ENCODE peak calls at places on chromosomes 11 and 22, in ten cellular contexts. D, P, Y, A, M, U, F, S, X and R are unnamed samples.
A peak's percentile ranks its signal among the peaks of the same experiment; 100 is the strongest.

GRCh38 chr11:27914080-27914479 is 193.9 kb downstream of the KIF18A start:
- DNase-seq in P (no peak), D (peak; percentile 30), A (peak; percentile 56), Y (no peak), F (no peak), S (no peak), X (no peak), M (no peak), U (no peak), R (no peak)

GRCh38 chr22:48884292-48884691 is 943.4 kb downstream of the BRD1 start:
- DNase-seq in P (no peak), S (peak; percentile 34), Y (no peak), A (no peak), D (no peak), X (no peak), M (no peak), U (no peak), F (no peak), R (no peak)

GRCh38 chr11:64569300-64569970 is 21.6 kb upstream of the SLC22A12 start:
- DNase-seq in Y (no peak), M (no peak), A (no peak), F (no peak), P (no peak), D (no peak), U (no peak), S (peak; percentile 40), X (no peak), R (no peak)

GRCh38 chr11:12253843-12254281 is 123.5 kb upstream of the PARVA start:
- DNase-seq in X (no peak), P (no peak), M (no peak), F (no peak), D (no peak), A (no peak), U (no peak), S (no peak), Y (no peak), R (no peak)

GRCh38 chr11:12794556-12795230 is 120.5 kb downstream of the TEAD1 start:
- DNase-seq in M (no peak), P (no peak), X (no peak), D (no peak), S (no peak), Y (no peak), F (no peak), A (no peak), U (no peak), R (no peak)

GRCh38 chr11:120334894-120335462 is 1.2 kb upstream of the ARHGEF12 start:
- DNase-seq in M (peak; percentile 86), X (peak; percentile 83), P (no peak), F (peak; percentile 81), D (peak; percentile 86), A (peak; percentile 96), U (peak; percentile 58), S (no peak), Y (peak; percentile 91), R (peak; percentile 58)

GRCh38 chr22:39725351-39726035 is 154.9 kb downstream of the CACNA1I start:
- DNase-seq in Y (no peak), M (no peak), D (no peak), S (peak; percentile 61), A (no peak), F (no peak), U (no peak), X (no peak), P (no peak), R (no peak)

GRCh38 chr11:134485316-134485715 is 73.3 kb upstream of the B3GAT1 start:
- DNase-seq in P (no peak), X (no peak), S (peak; percentile 40), A (no peak), F (no peak), M (no peak), D (no peak), U (no peak), Y (no peak), R (no peak)

GRCh38 chr22:46042786-46043185 is 65.8 kb upstream of the WNT7B start:
- DNase-seq in X (no peak), U (no peak), Y (no peak), P (no peak), S (peak; percentile 16), F (no peak), M (no peak), A (no peak), D (no peak), R (no peak)

DNA sequence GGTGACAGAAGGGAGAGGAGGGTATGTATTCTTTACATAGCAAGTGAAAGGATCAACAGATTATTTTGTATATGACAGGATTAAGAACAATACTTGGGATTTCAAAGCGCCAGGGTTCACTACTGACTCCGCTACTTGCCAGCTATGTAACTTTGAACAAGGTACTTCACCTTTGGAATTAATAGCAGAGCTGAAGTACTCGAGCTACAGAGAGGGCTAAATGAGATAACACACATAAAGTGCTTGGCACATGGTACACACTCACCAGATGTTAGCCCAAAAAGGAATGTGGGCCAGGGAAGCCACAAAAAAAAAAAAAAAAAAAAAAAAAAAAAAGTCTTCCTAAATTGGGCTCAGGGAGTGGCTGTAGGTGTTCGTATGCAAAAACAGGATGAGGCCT is 408.4 kb downstream of the BUD13 start:
- DNase-seq in U (no peak), S (no peak), Y (no peak), F (no peak), P (no peak), A (no peak), X (no peak), D (no peak), M (no peak), R (no peak)
- H3K4me3 ChIP-seq in U (no peak overlapping the region), S (no peak overlapping the region), Y (no peak overlapping the region), F (no peak overlapping the region), P (no peak overlapping the region), A (no peak overlapping the region), X (no peak overlapping the region), D (no peak overlapping the region), M (no peak overlapping the region), R (no peak overlapping the region)

DNA sequence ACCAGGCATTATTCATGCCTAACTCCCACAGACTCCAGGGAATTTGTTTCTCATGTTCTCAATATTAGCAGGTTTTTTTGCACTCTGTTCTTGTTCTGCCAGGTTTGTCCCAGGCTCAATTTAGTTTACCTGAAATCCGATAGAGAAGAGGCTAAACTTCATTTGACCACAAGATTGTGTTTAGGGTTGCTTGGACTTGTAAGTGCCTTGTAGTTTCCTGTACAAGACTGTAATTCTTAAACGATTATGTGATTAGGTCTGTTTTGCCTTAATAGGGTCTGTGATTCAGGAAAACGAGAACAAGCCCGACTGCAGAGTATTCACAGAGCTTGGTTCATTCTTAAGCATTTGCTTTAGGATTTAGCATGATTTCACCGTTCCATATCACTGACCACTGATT is 1.8 kb downstream of the PRSS23 start:
- DNase-seq in U (no peak), P (no peak), S (no peak), M (no peak), A (no peak), X (no peak), Y (no peak), D (peak; percentile 60), F (no peak), R (no peak)
- H3K4me3 ChIP-seq in U (peak overlapping the region; percentile 82), P (no peak overlapping the region), S (peak overlapping the region; percentile 62), M (no peak overlapping the region), A (peak overlapping the region; percentile 97), X (peak overlapping the region; percentile 90), Y (peak overlapping the region; percentile 85), D (peak overlapping the region; percentile 75), F (peak overlapping the region; percentile 72), R (no peak overlapping the region)

GRCh38 chr11:6571434-6572008 is 31.9 kb downstream of the RRP8 start:
- DNase-seq in P (no peak), M (no peak), U (no peak), F (no peak), X (no peak), Y (no peak), S (no peak), A (no peak), D (no peak), R (no peak)
- H3K4me3 ChIP-seq in P (no peak overlapping the region), M (no peak overlapping the region), U (no peak overlapping the region), F (no peak overlapping the region), X (no peak overlapping the region), Y (no peak overlapping the region), S (no peak overlapping the region), A (no peak overlapping the region), D (no peak overlapping the region), R (no peak overlapping the region)

DNA sequence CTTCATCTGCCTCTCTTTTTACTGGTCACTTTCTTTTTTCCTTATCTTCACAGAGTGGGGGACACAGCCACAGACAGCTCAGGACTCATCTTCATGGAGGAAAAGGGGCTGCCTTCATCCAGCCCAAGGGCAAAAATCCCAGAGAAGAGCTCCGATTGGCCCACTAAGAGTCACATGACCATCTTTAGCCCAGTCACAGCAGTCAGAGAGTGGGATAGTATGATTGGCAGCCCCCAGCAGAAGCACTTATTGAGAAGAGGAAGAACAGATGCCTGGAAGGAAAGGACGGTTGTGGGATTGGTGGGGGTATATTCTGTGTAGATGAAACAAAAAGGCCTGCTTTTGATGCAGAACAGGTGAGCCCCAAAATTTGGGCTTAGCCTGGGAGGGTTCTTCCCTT is 77.8 kb downstream of the MN1 start:
- DNase-seq in S (no peak), P (no peak), A (no peak), M (no peak), U (no peak), X (no peak), Y (no peak), D (no peak), F (no peak), R (no peak)
- H3K4me3 ChIP-seq in S (no peak overlapping the region), P (no peak overlapping the region), A (no peak overlapping the region), M (no peak overlapping the region), U (no peak overlapping the region), X (no peak overlapping the region), Y (no peak overlapping the region), D (no peak overlapping the region), F (no peak overlapping the region), R (no peak overlapping the region)